ENCODE peak calls at places on chromosomes 5 and 9, in six cellular contexts. N is CD8-positive, alpha-beta T cell; O is lung; M is NCI-H1417; C is SW 1271; B is DMS153. J is an unnamed sample.

GRCh38 chr5:159969966-159970365 is 39.0 kb upstream of the TTC1 start:
- DNase-seq in M (no peak), O (no peak), B (no peak), C (no peak), N (no peak), J (no peak)

GRCh38 chr5:95543017-95543705 is 11.6 kb downstream of the SKIC3 start:
- DNase-seq in M (peak; percentile 22), O (no peak), N (no peak), C (no peak), B (no peak), J (no peak)

GRCh38 chr5:38653389-38653788 is 96.9 kb upstream of the LIFR start:
- DNase-seq in C (no peak), M (no peak), O (no peak), B (no peak), N (no peak), J (no peak)

GRCh38 chr5:132500931-132501628 is 10.5 kb upstream of the IRF1 start:
- DNase-seq in B (no peak), M (peak; percentile 36), C (peak; percentile 27), N (peak; percentile 79), O (peak; percentile 68), J (peak; percentile 74)

GRCh38 chr5:150358261-150359095 is 981 bp downstream of the TCOF1 start:
- DNase-seq in M (peak; percentile 33), C (no peak), B (no peak), O (no peak), N (no peak), J (no peak)

GRCh38 chr5:80955082-80955481 is 5.1 kb upstream of the RASGRF2 start:
- DNase-seq in N (no peak), C (no peak), M (no peak), B (no peak), O (no peak), J (no peak)

GRCh38 chr5:68418230-68418629 is 202.7 kb downstream of the PIK3R1 start:
- DNase-seq in C (no peak), M (no peak), N (no peak), O (no peak), B (no peak), J (no peak)

GRCh38 chr5:140118294-140118936 is 4.5 kb downstream of the PURA start:
- DNase-seq in O (no peak), M (no peak), C (peak; percentile 51), N (no peak), B (no peak), J (no peak)

GRCh38 chr5:36605241-36605640 is 1.2 kb upstream of the SLC1A3 start:
- DNase-seq in M (no peak), C (no peak), B (no peak), N (no peak), O (no peak), J (no peak)

GRCh38 chr5:39992617-39993203 is 567.9 kb upstream of the DAB2 start:
- DNase-seq in C (no peak), O (peak; percentile 61), B (no peak), M (no peak), N (no peak), J (no peak)

GRCh38 chr9:88799706-88800682 is 191.3 kb upstream of the S1PR3 start:
- DNase-seq in M (no peak), N (no peak), C (no peak), O (no peak), B (no peak), J (no peak)

GRCh38 chr5:172707285-172708182 is 63.5 kb downstream of the DUSP1 start:
- DNase-seq in N (no peak), B (peak; percentile 18), C (peak; percentile 67), M (peak; percentile 23), O (no peak), J (peak; percentile 89)

GRCh38 chr5:59007460-59008063 is 424.7 kb downstream of the RAB3C start:
- DNase-seq in O (no peak), C (peak; percentile 44), B (peak; percentile 3), M (no peak), N (no peak), J (no peak)

GRCh38 chr9:1057910-1058309 is 7.8 kb downstream of the DMRT2 start:
- DNase-seq in M (no peak), C (no peak), N (no peak), O (no peak), B (no peak), J (peak; percentile 53)

GRCh38 chr5:131879705-131880104 is 65.8 kb downstream of the MEIKIN start:
- DNase-seq in B (no peak), C (no peak), O (no peak), M (no peak), N (no peak), J (no peak)

GRCh38 chr5:84436866-84437265 is 52.2 kb upstream of the EDIL3 start:
- DNase-seq in C (no peak), O (no peak), B (no peak), N (no peak), M (no peak), J (no peak)

GRCh38 chr5:157574456-157575095 is 999 bp downstream of the ADAM19 start:
- DNase-seq in O (no peak), N (no peak), M (no peak), B (no peak), C (no peak), J (no peak)

GRCh38 chr5:113608113-113608551 is 94.6 kb downstream of the YTHDC2 start:
- DNase-seq in B (no peak), M (no peak), N (no peak), O (no peak), C (no peak), J (no peak)

GRCh38 chr9:96554326-96554725 is 65.3 kb downstream of the CDC14B start:
- DNase-seq in N (no peak), M (no peak), C (no peak), B (no peak), O (no peak), J (no peak)

GRCh38 chr5:122316652-122317051 is 4.6 kb downstream of the SNCAIP start:
- DNase-seq in C (no peak), O (no peak), N (no peak), B (peak; percentile 89), M (peak; percentile 64), J (no peak)

GRCh38 chr5:180785794-180786221 is 16.8 kb downstream of the MGAT1 start:
- DNase-seq in B (no peak), C (no peak), N (no peak), M (no peak), O (no peak), J (peak; percentile 70)

GRCh38 chr9:125784286-125785049 is 37.3 kb downstream of the PBX3 start:
- DNase-seq in B (no peak), C (no peak), N (no peak), M (no peak), O (no peak), J (no peak)

GRCh38 chr5:120139039-120139438 is 325.1 kb upstream of the PRR16 start:
- DNase-seq in O (no peak), C (peak; percentile 83), B (no peak), N (no peak), M (no peak), J (no peak)

GRCh38 chr9:137435381-137435891 is 5.7 kb downstream of the ENTPD8 start:
- DNase-seq in N (no peak), O (no peak), M (no peak), B (no peak), C (no peak), J (no peak)

GRCh38 chr5:144203750-144204596 is 33.3 kb downstream of the KCTD16 start:
- DNase-seq in O (no peak), N (peak; percentile 24), B (peak; percentile 30), M (peak; percentile 27), C (peak; percentile 71), J (no peak)

GRCh38 chr9:37079370-37080164 is 40.8 kb upstream of the ZCCHC7 start:
- DNase-seq in M (peak; percentile 95), C (peak; percentile 89), B (peak; percentile 91), N (peak; percentile 97), O (peak; percentile 93), J (peak; percentile 90)

GRCh38 chr5:160760008-160760407 is 92.0 kb downstream of the ATP10B start:
- DNase-seq in B (no peak), O (no peak), N (no peak), M (no peak), C (no peak), J (no peak)

GRCh38 chr5:10468256-10468655 is 26.6 kb downstream of the ROPN1L start:
- DNase-seq in B (no peak), O (no peak), C (no peak), N (no peak), M (no peak), J (no peak)

GRCh38 chr9:114048533-114049452 is 29.3 kb downstream of the AMBP start:
- DNase-seq in M (no peak), O (no peak), N (no peak), B (no peak), C (no peak), J (no peak)

GRCh38 chr5:22965960-22966359 is 112.8 kb upstream of the CDH12 start:
- DNase-seq in C (no peak), N (no peak), O (no peak), B (no peak), M (no peak), J (no peak)

GRCh38 chr5:110790673-110791072 is 51.9 kb downstream of the SLC25A46 start:
- DNase-seq in N (no peak), M (no peak), O (no peak), C (no peak), B (no peak), J (no peak)

GRCh38 chr9:93397664-93398381 is 53.7 kb upstream of the FAM120A start:
- DNase-seq in O (no peak), N (no peak), C (no peak), M (no peak), B (no peak), J (no peak)

GRCh38 chr5:15927710-15928380 is 251.7 kb downstream of the MARCHF11 start:
- DNase-seq in C (no peak), B (no peak), N (no peak), O (no peak), M (no peak), J (no peak)

GRCh38 chr9:133758228-133758627 is 20.1 kb upstream of the SARDH start:
- DNase-seq in C (no peak), O (no peak), N (no peak), B (no peak), M (no peak), J (no peak)

GRCh38 chr9:132506907-132507669 is 75.3 kb upstream of the BARHL1 start:
- DNase-seq in O (no peak), B (no peak), C (no peak), M (no peak), N (no peak), J (peak; percentile 55)

GRCh38 chr5:92560698-92561361 is 1020.2 kb downstream of the NR2F1-AS1 start:
- DNase-seq in O (no peak), C (no peak), N (no peak), M (no peak), B (no peak), J (no peak)

GRCh38 chr9:34502471-34503335 is 20.1 kb downstream of the ENHO start:
- DNase-seq in N (no peak), O (no peak), B (no peak), M (no peak), C (no peak), J (no peak)